ENCODE peak calls at places on chromosomes 6 and 20, in ten cellular contexts. N, G, P, L, J, R, E, X, W and T are unnamed samples.
A peak's percentile ranks its signal among the peaks of the same experiment; 100 is the strongest.

GRCh38 chr6:19399406-19399805 is 437.8 kb upstream of the ID4 start:
- DNase-seq in N (no peak), G (peak; percentile 34), P (no peak), L (no peak), J (no peak), R (no peak), E (no peak), X (peak; percentile 84), W (no peak), T (no peak)

GRCh38 chr6:16136086-16136485 is 7.2 kb downstream of the MYLIP start:
- DNase-seq in N (no peak), G (no peak), P (peak; percentile 63), L (no peak), J (no peak), R (no peak), E (peak; percentile 76), X (no peak), W (no peak), T (no peak)

GRCh38 chr6:142721213-142721920 is 223.6 kb downstream of the HIVEP2 start:
- DNase-seq in N (no peak), G (no peak), P (no peak), L (no peak), J (no peak), R (no peak), E (no peak), X (no peak), W (no peak), T (no peak)

GRCh38 chr6:27290065-27290849 is 21.8 kb downstream of the POM121L2 start:
- DNase-seq in N (no peak), G (no peak), P (no peak), L (no peak), J (peak; percentile 49), R (no peak), E (no peak), X (no peak), W (no peak), T (no peak)

GRCh38 chr20:62595491-62595890 is 46.8 kb upstream of the SLCO4A1 start:
- DNase-seq in N (no peak), G (no peak), P (no peak), L (peak; percentile 61), J (no peak), R (peak; percentile 53), E (no peak), X (peak; percentile 67), W (no peak), T (peak; percentile 60)

GRCh38 chr6:115838763-115839401 is 221.8 kb downstream of the FRK start:
- DNase-seq in N (no peak), G (no peak), P (no peak), L (peak; percentile 18), J (no peak), R (no peak), E (no peak), X (peak; percentile 19), W (no peak), T (peak; percentile 19)

GRCh38 chr6:144302701-144303351 is 17.7 kb downstream of the UTRN start:
- DNase-seq in N (no peak), G (no peak), P (peak; percentile 18), L (no peak), J (no peak), R (no peak), E (no peak), X (no peak), W (no peak), T (no peak)

GRCh38 chr20:37913563-37914366 is 10.8 kb downstream of the VSTM2L start:
- DNase-seq in N (no peak), G (no peak), P (no peak), L (no peak), J (no peak), R (no peak), E (no peak), X (no peak), W (no peak), T (no peak)

GRCh38 chr6:351011-351866 is 40.3 kb upstream of the IRF4 start:
- DNase-seq in N (no peak), G (no peak), P (no peak), L (no peak), J (no peak), R (no peak), E (no peak), X (no peak), W (peak; percentile 79), T (no peak)

GRCh38 chr6:35139924-35140524 is 1.1 kb downstream of the TCP11 start:
- DNase-seq in N (no peak), G (peak; percentile 57), P (peak; percentile 7), L (peak; percentile 47), J (peak; percentile 21), R (no peak), E (peak; percentile 81), X (peak; percentile 67), W (no peak), T (peak; percentile 62)

GRCh38 chr20:32522775-32523612 is 62.1 kb downstream of the NOL4L start:
- DNase-seq in N (no peak), G (peak; percentile 87), P (no peak), L (no peak), J (no peak), R (no peak), E (no peak), X (peak; percentile 74), W (peak; percentile 59), T (no peak)

GRCh38 chr6:153092082-153093013 is 38.7 kb downstream of the RGS17 start:
- DNase-seq in N (peak; percentile 47), G (no peak), P (no peak), L (no peak), J (no peak), R (no peak), E (no peak), X (peak; percentile 93), W (no peak), T (peak; percentile 7)

GRCh38 chr6:108621117-108621516 is 60.4 kb downstream of the FOXO3 start:
- DNase-seq in N (peak; percentile 37), G (no peak), P (no peak), L (no peak), J (no peak), R (peak; percentile 48), E (no peak), X (peak; percentile 82), W (peak; percentile 85), T (no peak)

GRCh38 chr6:77463308-77463880 is at the start of gene HTR1B:
- DNase-seq in N (no peak), G (no peak), P (no peak), L (peak; percentile 39), J (no peak), R (no peak), E (no peak), X (no peak), W (no peak), T (peak; percentile 24)

GRCh38 chr6:147935656-147936055 is 407.0 kb upstream of the SASH1 start:
- DNase-seq in N (no peak), G (no peak), P (no peak), L (no peak), J (no peak), R (no peak), E (no peak), X (no peak), W (no peak), T (no peak)

GRCh38 chr6:166393535-166393823 is 10.7 kb upstream of the MPC1 start:
- DNase-seq in N (no peak), G (no peak), P (no peak), L (no peak), J (no peak), R (no peak), E (peak; percentile 37), X (no peak), W (no peak), T (no peak)

GRCh38 chr6:27599859-27600532 is 127.1 kb upstream of the ZNF184 start:
- DNase-seq in N (no peak), G (no peak), P (no peak), L (no peak), J (no peak), R (no peak), E (no peak), X (no peak), W (no peak), T (no peak)

GRCh38 chr6:111803804-111804203 is 69.4 kb downstream of the FYN start:
- DNase-seq in N (no peak), G (no peak), P (no peak), L (no peak), J (no peak), R (no peak), E (peak; percentile 77), X (peak; percentile 65), W (no peak), T (no peak)

GRCh38 chr6:113405326-113406050 is 451.7 kb upstream of the MARCKS start:
- DNase-seq in N (peak; percentile 34), G (no peak), P (no peak), L (no peak), J (peak; percentile 77), R (no peak), E (no peak), X (no peak), W (no peak), T (no peak)

GRCh38 chr6:149233056-149233715 is 84.3 kb upstream of the TAB2 start:
- DNase-seq in N (peak; percentile 72), G (peak; percentile 33), P (peak; percentile 17), L (no peak), J (peak; percentile 79), R (no peak), E (peak; percentile 88), X (peak; percentile 100), W (no peak), T (peak; percentile 8)